ENCODE peak calls at places on chromosomes 6 and 20, in four cellular contexts. Y is IMR-90, L is H9, A is H1. W is an unnamed sample.

GRCh38 chr6:3226422-3227362 is 761 bp downstream of the TUBB2B start:
- DNase-seq in L (no peak), Y (no peak), A (no peak), W (peak)

GRCh38 chr20:50189681-50190250 is 864 bp upstream of the CEBPB start:
- DNase-seq in Y (no peak), L (peak), A (no peak), W (peak)

GRCh38 chr20:48478370-48478769 is 349.4 kb downstream of the PREX1 start:
- DNase-seq in Y (no peak), A (no peak), L (no peak), W (no peak)

GRCh38 chr6:69632932-69633331 is 163.9 kb downstream of the LMBRD1 start:
- DNase-seq in A (no peak), L (no peak), Y (no peak), W (no peak)

GRCh38 chr6:90898763-90899162 is 311.9 kb upstream of the MAP3K7 start:
- DNase-seq in L (no peak), Y (no peak), A (no peak), W (no peak)

GRCh38 chr6:13425971-13426931 is 61.1 kb downstream of the GFOD1 start:
- DNase-seq in A (no peak), L (no peak), Y (peak), W (no peak)

GRCh38 chr6:79436232-79436631 is 101.0 kb downstream of the LCA5 start:
- DNase-seq in L (no peak), A (no peak), Y (no peak), W (no peak)

GRCh38 chr20:10622657-10623418 is 51.0 kb downstream of the JAG1 start:
- DNase-seq in Y (peak), L (no peak), A (no peak), W (no peak)

GRCh38 chr20:38649275-38649891 is 47.8 kb downstream of the ARHGAP40 start:
- DNase-seq in Y (no peak), L (peak), A (no peak), W (no peak)

GRCh38 chr6:15253107-15254073 is 7.5 kb downstream of the JARID2 start:
- DNase-seq in A (no peak), Y (no peak), L (no peak), W (no peak)

GRCh38 chr6:70281923-70282902 is 20.7 kb downstream of the COL9A1 start:
- DNase-seq in Y (no peak), A (peak), L (peak), W (peak)

GRCh38 chr6:89066929-89067646 is 13.5 kb upstream of the PNRC1 start:
- DNase-seq in Y (no peak), L (no peak), A (no peak), W (no peak)

GRCh38 chr20:34495928-34496327 is 20.3 kb upstream of the DYNLRB1 start:
- DNase-seq in A (no peak), Y (no peak), L (no peak), W (no peak)
- H4K5ac ChIP-seq in A (no peak), Y (no peak), L (no peak), W (no peak)

GRCh38 chr6:43426928-43427405 is 374 bp upstream of the ABCC10 start:
- DNase-seq in A (no peak), L (no peak), Y (no peak), W (no peak)
- H4K5ac ChIP-seq in A (peak), L (no peak), Y (peak), W (peak)

GRCh38 chr6:364609-365540 is 26.7 kb upstream of the IRF4 start:
- DNase-seq in Y (no peak), A (no peak), L (no peak), W (no peak)

GRCh38 chr6:362924-363249 is 28.7 kb upstream of the IRF4 start:
- DNase-seq in Y (no peak), A (no peak), L (no peak), W (no peak)

GRCh38 chr6:362231-362923 is 29.2 kb upstream of the IRF4 start:
- DNase-seq in L (no peak), A (no peak), Y (no peak), W (no peak)

GRCh38 chr6:363909-364308 is 27.6 kb upstream of the IRF4 start:
- DNase-seq in A (no peak), L (no peak), Y (no peak), W (no peak)

DNA sequence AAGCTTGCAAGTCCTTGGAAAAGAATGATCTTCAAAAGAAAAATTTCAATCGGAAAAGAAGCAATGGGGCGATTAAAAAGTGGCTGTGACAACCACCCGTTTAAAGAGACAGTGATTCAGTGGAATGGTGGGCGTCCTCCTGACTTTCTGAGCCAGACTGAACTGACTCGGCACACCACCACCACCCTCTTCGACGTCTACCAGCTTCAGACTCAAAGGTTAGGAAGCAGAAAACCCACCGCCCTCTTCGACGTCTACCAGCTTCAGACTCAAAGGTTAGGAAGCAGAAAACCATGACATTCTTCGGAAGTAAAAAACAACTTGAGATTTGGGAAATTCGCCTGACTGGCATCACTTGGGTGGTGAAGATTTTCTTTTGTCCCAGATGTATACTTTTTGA is 28.3 kb upstream of the IRF4 start:
- DNase-seq in A (no peak), L (no peak), Y (no peak), W (no peak)
- H4K5ac ChIP-seq in A (no peak), L (no peak), Y (no peak), W (no peak)

DNA sequence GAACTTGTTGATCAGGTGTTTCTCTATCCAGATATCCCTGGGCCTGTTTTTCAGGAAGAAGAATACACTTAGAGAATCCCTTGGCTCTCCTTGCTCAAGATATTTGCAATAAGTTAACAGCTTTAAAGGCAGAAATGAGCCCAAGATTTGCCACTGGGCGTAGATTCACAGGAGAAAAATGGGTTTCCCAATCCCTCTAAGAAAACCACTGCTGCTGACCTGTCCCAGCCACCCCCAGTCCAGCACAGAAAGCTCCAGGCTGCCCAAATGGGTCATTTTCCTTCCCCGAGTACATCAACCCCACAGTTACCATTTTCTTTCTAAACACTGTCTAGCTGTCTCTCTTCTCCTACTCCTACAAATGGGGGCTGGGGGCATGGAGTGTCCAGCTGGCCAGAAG is 67.3 kb downstream of the ANKRD60 start:
- DNase-seq in Y (no peak), A (no peak), L (no peak), W (no peak)
- H4K5ac ChIP-seq in Y (no peak), A (no peak), L (no peak), W (no peak)

GRCh38 chr6:34829137-34829536 is 37.3 kb downstream of the BLTP3A start:
- DNase-seq in Y (no peak), A (no peak), L (no peak), W (no peak)
- H4K5ac ChIP-seq in Y (no peak), A (no peak), L (no peak), W (no peak)

GRCh38 chr6:141033101-141033500 is 1099.6 kb upstream of the GJE1 start:
- DNase-seq in A (no peak), L (no peak), Y (peak), W (no peak)
- H4K5ac ChIP-seq in A (no peak), L (no peak), Y (no peak), W (no peak)

GRCh38 chr6:100622907-100623692 is 158.4 kb upstream of the SIM1 start:
- DNase-seq in A (no peak), L (no peak), Y (peak), W (no peak)
- H4K5ac ChIP-seq in A (no peak), L (no peak), Y (no peak), W (no peak)

DNA sequence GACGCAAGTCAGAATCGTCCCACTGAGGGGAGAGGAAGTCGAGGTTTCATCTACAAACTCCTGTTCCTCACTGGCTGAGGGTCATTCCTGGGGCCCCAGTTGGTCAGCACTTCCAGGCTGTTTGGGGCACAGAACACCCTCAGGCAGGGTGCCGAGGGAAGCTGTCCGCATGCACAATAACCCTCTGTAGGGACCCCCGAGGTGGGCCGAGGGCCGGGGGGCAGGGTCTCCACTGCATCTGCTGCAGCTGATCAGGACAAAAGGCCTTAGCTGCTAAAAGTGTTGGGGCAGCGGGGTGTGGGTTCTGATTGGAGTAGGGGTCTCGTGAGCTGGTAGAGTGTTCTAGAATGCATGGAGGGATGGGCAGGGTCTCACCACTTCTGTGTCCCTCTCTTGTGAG is 125.1 kb downstream of the TOX2 start:
- DNase-seq in A (no peak), L (no peak), Y (no peak), W (no peak)
- H4K5ac ChIP-seq in A (no peak), L (no peak), Y (no peak), W (no peak)